ENCODE peak calls at places on chromosome 7, in six cellular contexts. One of them, this sample, is unnamed.

GRCh38 chr7:6171532-6172330 is 100.7 kb downstream of the CYTH3 start:
- DNase-seq in activated gamma-delta T cell treated with anti-CD3 and anti-CD28 coated beads, Interleukin-2, amount 50 U/mL, for 16 hours: no peak
- DNase-seq in Kasumi-1: no peak
- DNase-seq in GM12865: no peak
- DNase-seq in activated CD8-positive, alpha-beta memory T cell treated with anti-CD3 and anti-CD28 coated beads for 48 hours: no peak
- DNase-seq in brain microvascular endothelial cell: no peak
- DNase-seq in this sample: no peak

GRCh38 chr7:83060218-83060617 is 102.5 kb downstream of the PCLO start:
- DNase-seq in activated gamma-delta T cell treated with anti-CD3 and anti-CD28 coated beads, Interleukin-2, amount 50 U/mL, for 16 hours: no peak
- DNase-seq in Kasumi-1: no peak
- DNase-seq in GM12865: no peak
- DNase-seq in activated CD8-positive, alpha-beta memory T cell treated with anti-CD3 and anti-CD28 coated beads for 48 hours: no peak
- DNase-seq in brain microvascular endothelial cell: no peak
- DNase-seq in this sample: no peak

GRCh38 chr7:120985130-120985758 is 3.3 kb upstream of the CPED1 start:
- DNase-seq in activated gamma-delta T cell treated with anti-CD3 and anti-CD28 coated beads, Interleukin-2, amount 50 U/mL, for 16 hours: no peak
- DNase-seq in Kasumi-1: no peak
- DNase-seq in GM12865: no peak
- DNase-seq in activated CD8-positive, alpha-beta memory T cell treated with anti-CD3 and anti-CD28 coated beads for 48 hours: no peak
- DNase-seq in brain microvascular endothelial cell: no peak
- DNase-seq in this sample: no peak

GRCh38 chr7:98755138-98755898 is 114.5 kb downstream of the TMEM130 start:
- DNase-seq in activated gamma-delta T cell treated with anti-CD3 and anti-CD28 coated beads, Interleukin-2, amount 50 U/mL, for 16 hours: no peak
- DNase-seq in Kasumi-1: no peak
- DNase-seq in GM12865: peak; percentile 17
- DNase-seq in activated CD8-positive, alpha-beta memory T cell treated with anti-CD3 and anti-CD28 coated beads for 48 hours: no peak
- DNase-seq in brain microvascular endothelial cell: no peak
- DNase-seq in this sample: no peak

GRCh38 chr7:130912910-130913720 is 179.1 kb upstream of the KLF14 start:
- DNase-seq in activated gamma-delta T cell treated with anti-CD3 and anti-CD28 coated beads, Interleukin-2, amount 50 U/mL, for 16 hours: peak; percentile 73
- DNase-seq in Kasumi-1: peak; percentile 84
- DNase-seq in GM12865: peak; percentile 92
- DNase-seq in activated CD8-positive, alpha-beta memory T cell treated with anti-CD3 and anti-CD28 coated beads for 48 hours: no peak
- DNase-seq in brain microvascular endothelial cell: peak; percentile 98
- DNase-seq in this sample: peak; percentile 55

GRCh38 chr7:44213872-44214595 is 13.3 kb downstream of the YKT6 start:
- DNase-seq in activated gamma-delta T cell treated with anti-CD3 and anti-CD28 coated beads, Interleukin-2, amount 50 U/mL, for 16 hours: no peak
- DNase-seq in Kasumi-1: peak; percentile 87
- DNase-seq in GM12865: peak; percentile 46
- DNase-seq in activated CD8-positive, alpha-beta memory T cell treated with anti-CD3 and anti-CD28 coated beads for 48 hours: no peak
- DNase-seq in brain microvascular endothelial cell: peak; percentile 27
- DNase-seq in this sample: no peak

GRCh38 chr7:129212126-129212525 is 12.7 kb upstream of the AHCYL2 start:
- DNase-seq in activated gamma-delta T cell treated with anti-CD3 and anti-CD28 coated beads, Interleukin-2, amount 50 U/mL, for 16 hours: no peak
- DNase-seq in Kasumi-1: no peak
- DNase-seq in GM12865: no peak
- DNase-seq in activated CD8-positive, alpha-beta memory T cell treated with anti-CD3 and anti-CD28 coated beads for 48 hours: no peak
- DNase-seq in brain microvascular endothelial cell: no peak
- DNase-seq in this sample: no peak

GRCh38 chr7:142668495-142668894 is 80.8 kb upstream of the PRSS1 start:
- DNase-seq in activated gamma-delta T cell treated with anti-CD3 and anti-CD28 coated beads, Interleukin-2, amount 50 U/mL, for 16 hours: no peak
- DNase-seq in Kasumi-1: peak; percentile 25
- DNase-seq in GM12865: no peak
- DNase-seq in activated CD8-positive, alpha-beta memory T cell treated with anti-CD3 and anti-CD28 coated beads for 48 hours: no peak
- DNase-seq in brain microvascular endothelial cell: no peak
- DNase-seq in this sample: no peak

GRCh38 chr7:120441850-120442249 is 168.9 kb downstream of the KCND2 start:
- DNase-seq in activated gamma-delta T cell treated with anti-CD3 and anti-CD28 coated beads, Interleukin-2, amount 50 U/mL, for 16 hours: no peak
- DNase-seq in Kasumi-1: no peak
- DNase-seq in GM12865: peak; percentile 61
- DNase-seq in activated CD8-positive, alpha-beta memory T cell treated with anti-CD3 and anti-CD28 coated beads for 48 hours: no peak
- DNase-seq in brain microvascular endothelial cell: no peak
- DNase-seq in this sample: no peak

GRCh38 chr7:18541189-18541870 is 45.8 kb downstream of the HDAC9 start:
- DNase-seq in activated gamma-delta T cell treated with anti-CD3 and anti-CD28 coated beads, Interleukin-2, amount 50 U/mL, for 16 hours: no peak
- DNase-seq in Kasumi-1: no peak
- DNase-seq in GM12865: no peak
- DNase-seq in activated CD8-positive, alpha-beta memory T cell treated with anti-CD3 and anti-CD28 coated beads for 48 hours: no peak
- DNase-seq in brain microvascular endothelial cell: no peak
- DNase-seq in this sample: no peak

GRCh38 chr7:121714559-121715303 is 158.2 kb upstream of the PTPRZ1 start:
- DNase-seq in activated gamma-delta T cell treated with anti-CD3 and anti-CD28 coated beads, Interleukin-2, amount 50 U/mL, for 16 hours: no peak
- DNase-seq in Kasumi-1: no peak
- DNase-seq in GM12865: no peak
- DNase-seq in activated CD8-positive, alpha-beta memory T cell treated with anti-CD3 and anti-CD28 coated beads for 48 hours: no peak
- DNase-seq in brain microvascular endothelial cell: no peak
- DNase-seq in this sample: no peak

GRCh38 chr7:95636140-95636539 is 39.8 kb upstream of the PDK4 start:
- DNase-seq in activated gamma-delta T cell treated with anti-CD3 and anti-CD28 coated beads, Interleukin-2, amount 50 U/mL, for 16 hours: no peak
- DNase-seq in Kasumi-1: no peak
- DNase-seq in GM12865: no peak
- DNase-seq in activated CD8-positive, alpha-beta memory T cell treated with anti-CD3 and anti-CD28 coated beads for 48 hours: no peak
- DNase-seq in brain microvascular endothelial cell: peak; percentile 3
- DNase-seq in this sample: no peak

GRCh38 chr7:134901389-134902020 is 84.8 kb upstream of the AGBL3 start:
- DNase-seq in activated gamma-delta T cell treated with anti-CD3 and anti-CD28 coated beads, Interleukin-2, amount 50 U/mL, for 16 hours: no peak
- DNase-seq in Kasumi-1: no peak
- DNase-seq in GM12865: no peak
- DNase-seq in activated CD8-positive, alpha-beta memory T cell treated with anti-CD3 and anti-CD28 coated beads for 48 hours: no peak
- DNase-seq in brain microvascular endothelial cell: no peak
- DNase-seq in this sample: no peak